ENCODE peak calls at places on chromosomes 4 and X, in six cellular contexts. N, Z, I, F, V and O are unnamed samples.

GRCh38 chr4:171612907-171613306 is 200.3 kb upstream of the GALNTL6 start:
- DNase-seq in N (no peak), V (no peak), Z (no peak), I (no peak), F (no peak), O (no peak)

GRCh38 chrX:68121371-68121770 is 311.9 kb downstream of the OPHN1 start:
- DNase-seq in V (no peak), N (no peak), F (no peak), I (no peak), Z (no peak), O (no peak)

GRCh38 chr4:5114911-5115310 is 63.6 kb downstream of the STK32B start:
- DNase-seq in F (no peak), N (peak), I (no peak), V (no peak), Z (no peak), O (no peak)

GRCh38 chrX:38857736-38858432 is 56.6 kb downstream of the MID1IP1 start:
- DNase-seq in V (no peak), N (no peak), F (no peak), Z (no peak), I (no peak), O (no peak)

GRCh38 chrX:5236096-5236495 is 992.6 kb downstream of the NLGN4X start:
- DNase-seq in F (peak), N (peak), V (no peak), I (no peak), Z (no peak), O (no peak)

GRCh38 chr4:15381806-15382338 is 46.0 kb upstream of the C1QTNF7 start:
- DNase-seq in N (no peak), I (no peak), F (no peak), V (no peak), Z (no peak), O (no peak)

GRCh38 chr4:83568057-83568456 is 32.1 kb downstream of the GPAT3 start:
- DNase-seq in V (no peak), Z (no peak), F (no peak), I (no peak), N (no peak), O (no peak)

GRCh38 chr4:83629945-83630684 is 94.2 kb downstream of the GPAT3 start:
- DNase-seq in V (no peak), F (no peak), N (peak), I (no peak), Z (no peak), O (peak)

GRCh38 chrX:7614616-7615015 is 228.4 kb upstream of the VCX start:
- DNase-seq in N (no peak), F (no peak), I (no peak), V (no peak), Z (no peak), O (no peak)

GRCh38 chr4:137993232-137993631 is 248.9 kb downstream of the SLC7A11 start:
- DNase-seq in N (no peak), F (peak), V (no peak), I (no peak), Z (no peak), O (no peak)